ENCODE peak calls at places on chromosomes 6 and 20, in seven cellular contexts. A is astrocyte, Y is SK-N-SH, V is AG04450, H is uterus, S is psoas muscle, T is heart right ventricle. D is an unnamed sample.

GRCh38 chr6:142569676-142570075 is 267.9 kb downstream of the ADGRG6 start:
- DNase-seq in A (peak; percentile 48), Y (no peak), V (no peak), H (no peak), S (no peak), T (no peak), D (no peak)

GRCh38 chr6:150710236-150710635 is 110.6 kb downstream of the PLEKHG1 start:
- DNase-seq in A (no peak), Y (no peak), V (no peak), H (no peak), S (no peak), T (no peak), D (no peak)

GRCh38 chr6:145895802-145896201 is 68.4 kb downstream of the SHPRH start:
- DNase-seq in A (no peak), Y (no peak), V (no peak), H (no peak), S (no peak), T (no peak), D (no peak)

GRCh38 chr6:118735320-118735719 is 83.9 kb upstream of the CEP85L start:
- DNase-seq in A (no peak), Y (peak; percentile 54), V (no peak), H (no peak), S (no peak), T (no peak), D (no peak)

GRCh38 chr6:26187292-26187691 is 100.1 kb downstream of the HFE start:
- DNase-seq in A (no peak), Y (no peak), V (no peak), H (no peak), S (no peak), T (no peak), D (no peak)

GRCh38 chr6:150199241-150199640 is 56.4 kb downstream of the PPP1R14C start:
- DNase-seq in A (no peak), Y (no peak), V (no peak), H (no peak), S (no peak), T (no peak), D (no peak)

GRCh38 chr6:114952229-114952628 is 609.4 kb upstream of the HS3ST5 start:
- DNase-seq in A (no peak), Y (no peak), V (no peak), H (no peak), S (no peak), T (no peak), D (no peak)

GRCh38 chr6:89506716-89507597 is 74.0 kb downstream of the ANKRD6 start:
- DNase-seq in A (no peak), Y (no peak), V (no peak), H (no peak), S (no peak), T (no peak), D (no peak)

GRCh38 chr6:55174211-55175013 is at the start of gene HCRTR2:
- DNase-seq in A (no peak), Y (peak; percentile 2), V (no peak), H (no peak), S (no peak), T (no peak), D (no peak)

GRCh38 chr20:64209148-64209547 is 44.9 kb downstream of the MYT1 start:
- DNase-seq in A (no peak), Y (no peak), V (no peak), H (no peak), S (no peak), T (no peak), D (no peak)

GRCh38 chr6:37396571-37397185 is 36.3 kb upstream of the CMTR1 start:
- DNase-seq in A (peak; percentile 64), Y (no peak), V (no peak), H (no peak), S (no peak), T (no peak), D (no peak)

GRCh38 chr20:33719277-33719988 is 677 bp downstream of the PXMP4 start:
- DNase-seq in A (no peak), Y (no peak), V (no peak), H (no peak), S (no peak), T (no peak), D (no peak)

GRCh38 chr20:47227576-47227975 is 128.9 kb downstream of the ZMYND8 start:
- DNase-seq in A (no peak), Y (no peak), V (no peak), H (no peak), S (no peak), T (no peak), D (no peak)

GRCh38 chr6:1286972-1287600 is 24.8 kb upstream of the FOXQ1 start:
- DNase-seq in A (peak; percentile 70), Y (no peak), V (peak; percentile 63), H (no peak), S (no peak), T (no peak), D (no peak)

GRCh38 chr20:62898970-62899632 is 27.2 kb downstream of the DIDO1 start:
- DNase-seq in A (no peak), Y (no peak), V (no peak), H (no peak), S (no peak), T (no peak), D (no peak)

GRCh38 chr20:46713957-46714834 is 4.7 kb downstream of the SLC2A10 start:
- DNase-seq in A (no peak), Y (no peak), V (no peak), H (no peak), S (no peak), T (no peak), D (no peak)

GRCh38 chr6:73041051-73041450 is 184.2 kb downstream of the KHDC1L start:
- DNase-seq in A (no peak), Y (no peak), V (no peak), H (no peak), S (no peak), T (no peak), D (no peak)

GRCh38 chr6:112620832-112621569 is 273.9 kb downstream of the RFPL4B start:
- DNase-seq in A (peak; percentile 67), Y (no peak), V (peak; percentile 11), H (no peak), S (no peak), T (no peak), D (no peak)

GRCh38 chr6:44594471-44594870 is 207.0 kb downstream of the CDC5L start:
- DNase-seq in A (no peak), Y (no peak), V (no peak), H (no peak), S (no peak), T (no peak), D (no peak)

GRCh38 chr20:43776691-43777090 is 49.9 kb upstream of the GTSF1L start:
- DNase-seq in A (no peak), Y (no peak), V (no peak), H (no peak), S (no peak), T (no peak), D (no peak)
- H3K9me3 ChIP-seq in A (peaks cover 2% of the 10 kb centered on the region), Y (no peaks in the 10 kb centered on the region), V (peaks cover 22% of the 10 kb centered on the region), H (no peaks in the 10 kb centered on the region), S (peaks cover 9% of the 10 kb centered on the region), T (peaks cover 7% of the 10 kb centered on the region), D (peaks cover 12% of the 10 kb centered on the region)

GRCh38 chr6:12034349-12034748 is 22.2 kb downstream of the HIVEP1 start:
- DNase-seq in A (no peak), Y (no peak), V (no peak), H (no peak), S (no peak), T (no peak), D (no peak)

GRCh38 chr6:12036766-12037165 is 24.7 kb downstream of the HIVEP1 start:
- DNase-seq in A (no peak), Y (no peak), V (no peak), H (no peak), S (no peak), T (no peak), D (no peak)

GRCh38 chr6:12032783-12033573 is 20.9 kb downstream of the HIVEP1 start:
- DNase-seq in A (no peak), Y (no peak), V (no peak), H (no peak), S (no peak), T (no peak), D (no peak)

GRCh38 chr6:12033770-12034169 is 21.7 kb downstream of the HIVEP1 start:
- DNase-seq in A (peak; percentile 58), Y (no peak), V (no peak), H (no peak), S (no peak), T (no peak), D (no peak)

GRCh38 chr6:12034831-12035230 is 22.7 kb downstream of the HIVEP1 start:
- DNase-seq in A (no peak), Y (peak; percentile 18), V (no peak), H (no peak), S (no peak), T (no peak), D (no peak)
- TF ChIP-seq CTCF in A (no peak), Y (peak; percentile 18), V (no peak), H (no peak), S (no peak), T (no peak), D (no peak)

DNA sequence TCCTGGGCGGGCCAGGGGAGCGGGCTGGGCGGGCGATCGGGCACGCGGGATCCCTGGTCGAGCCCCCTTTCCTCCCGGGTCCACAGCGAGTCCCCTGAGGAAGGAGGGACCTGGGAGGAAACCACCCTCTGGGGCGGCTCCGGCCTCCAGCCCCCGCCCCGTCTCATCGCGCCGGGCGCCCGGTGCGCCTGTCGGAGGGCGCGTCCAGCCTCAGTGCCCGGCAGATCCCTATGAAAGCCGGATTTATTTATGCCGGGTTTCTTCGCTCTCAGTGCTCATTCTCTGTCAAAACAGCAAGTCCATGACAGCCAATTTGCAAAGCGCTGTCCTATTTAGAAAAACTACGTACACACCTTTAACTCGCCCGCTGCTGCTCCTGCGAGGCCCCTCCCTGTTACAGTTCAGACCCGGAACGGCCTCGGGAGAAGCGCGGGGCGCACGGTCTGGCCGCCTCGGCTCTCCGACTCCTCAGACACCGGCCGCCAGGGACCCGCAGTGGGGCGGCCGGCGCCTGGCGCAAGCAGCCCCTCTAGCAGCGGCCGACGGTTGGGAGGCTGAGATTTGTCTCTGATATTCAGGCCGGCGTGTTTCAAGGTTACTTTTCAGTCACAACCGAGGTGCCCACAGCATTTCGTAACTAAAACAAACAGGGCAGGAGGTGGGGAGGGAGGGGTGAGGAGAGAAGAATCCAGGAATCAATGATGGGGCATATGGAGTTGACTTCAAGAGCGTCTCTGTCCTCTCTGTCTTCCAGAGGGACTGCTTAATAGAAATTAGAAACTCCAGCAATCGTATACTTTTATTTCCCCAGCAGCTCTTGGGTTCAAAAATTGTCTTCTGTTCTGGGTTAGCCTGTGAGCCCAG is 782 bp upstream of the FOXA2 start:
- DNase-seq in A (no peak), Y (no peak), V (no peak), H (no peak), S (no peak), T (no peak), D (no peak)
- H3K9me3 ChIP-seq in A (no peaks in the 10 kb centered on the region), Y (no peaks in the 10 kb centered on the region), V (peaks cover 2% of the 10 kb centered on the region), H (no peaks in the 10 kb centered on the region), S (no peaks in the 10 kb centered on the region), T (no peaks in the 10 kb centered on the region), D (no peaks in the 10 kb centered on the region)

GRCh38 chr6:124962617-124963415 is 579 bp downstream of the RNF217 start:
- DNase-seq in A (peak; percentile 24), Y (peak; percentile 26), V (no peak), H (peak; percentile 32), S (peak; percentile 68), T (peak; percentile 36), D (no peak)
- TF ChIP-seq CTCF in A (no peak), Y (no peak), V (peak; percentile 8), H (no peak), S (peak; percentile 14), T (peak; percentile 45), D (no peak)

D was measured in CD4-positive, alpha-beta T cell.